ENCODE peak calls at places on chromosomes 16 and 17, in ten cellular contexts. Z is activated T-helper 1 cell treated with anti-CD3 and anti-CD28 coated beads, Interleukin-2, amount 50 U/mL, for 16 hours; K is activated CD4-positive, alpha-beta T cell treated with anti-CD3 and anti-CD28 coated beads, Interleukin-2, amount 50 U/mL, for 1 hour; R is aorta; I is astrocyte of the spinal cord; J is AG09309; P is NCI-H1417; C is Calu3; E is neural progenitor cell; V is lung. G is an unnamed sample.
A peak's percentile ranks its signal among the peaks of the same experiment; 100 is the strongest.

GRCh38 chr16:28937222-28937876 is 5.6 kb downstream of the CD19 start:
- DNase-seq in Z (no peak), K (no peak), R (no peak), I (no peak), J (no peak), P (no peak), C (no peak), E (no peak), V (no peak), G (no peak)

GRCh38 chr17:62832405-62832804 is 24.3 kb upstream of the MARCHF10 start:
- DNase-seq in Z (no peak), K (no peak), R (no peak), I (no peak), J (no peak), P (no peak), C (no peak), E (no peak), V (no peak), G (no peak)

GRCh38 chr17:72529386-72529785 is 408.6 kb downstream of the SOX9 start:
- DNase-seq in Z (no peak), K (no peak), R (no peak), I (peak; percentile 35), J (no peak), P (peak; percentile 97), C (no peak), E (peak; percentile 45), V (no peak), G (no peak)

GRCh38 chr17:75769536-75769935 is 4.5 kb upstream of the GALK1 start:
- DNase-seq in Z (no peak), K (no peak), R (no peak), I (no peak), J (no peak), P (peak; percentile 36), C (no peak), E (no peak), V (no peak), G (no peak)

GRCh38 chr16:3129137-3130131 is 5.4 kb upstream of the ZNF213 start:
- DNase-seq in Z (peak; percentile 43), K (peak; percentile 69), R (peak; percentile 84), I (peak; percentile 83), J (peak; percentile 43), P (peak; percentile 89), C (peak; percentile 89), E (peak; percentile 89), V (peak; percentile 84), G (peak; percentile 79)

GRCh38 chr17:81081217-81081616 is 46.3 kb downstream of the BAIAP2 start:
- DNase-seq in Z (no peak), K (no peak), R (no peak), I (no peak), J (no peak), P (no peak), C (no peak), E (no peak), V (no peak), G (no peak)

GRCh38 chr16:17647879-17648649 is 177.3 kb upstream of the XYLT1 start:
- DNase-seq in Z (no peak), K (no peak), R (no peak), I (no peak), J (no peak), P (no peak), C (no peak), E (no peak), V (no peak), G (no peak)

GRCh38 chr16:69443809-69444611 is 19.6 kb downstream of the CYB5B start:
- DNase-seq in Z (no peak), K (peak; percentile 23), R (no peak), I (peak; percentile 66), J (no peak), P (no peak), C (no peak), E (no peak), V (no peak), G (peak; percentile 61)

GRCh38 chr17:28951991-28952975 is 965 bp upstream of the PHF12 start:
- DNase-seq in Z (peak; percentile 89), K (peak; percentile 93), R (peak; percentile 98), I (peak; percentile 99), J (peak; percentile 99), P (peak; percentile 98), C (peak; percentile 93), E (peak; percentile 99), V (peak; percentile 97), G (peak; percentile 100)

GRCh38 chr17:37671813-37672544 is 28.7 kb upstream of the DDX52 start:
- DNase-seq in Z (no peak), K (no peak), R (no peak), I (peak; percentile 80), J (peak; percentile 81), P (peak; percentile 85), C (no peak), E (no peak), V (no peak), G (peak; percentile 95)

GRCh38 chr16:17204248-17205043 is 266.3 kb downstream of the XYLT1 start:
- DNase-seq in Z (no peak), K (no peak), R (no peak), I (no peak), J (no peak), P (no peak), C (no peak), E (no peak), V (no peak), G (no peak)

GRCh38 chr16:27374794-27375499 is 27.0 kb upstream of the IL21R start:
- DNase-seq in Z (no peak), K (peak; percentile 48), R (peak; percentile 88), I (peak; percentile 83), J (no peak), P (no peak), C (peak; percentile 76), E (peak; percentile 85), V (peak; percentile 59), G (peak; percentile 90)

GRCh38 chr17:78357177-78357586 is 2.7 kb downstream of the SOCS3 start:
- DNase-seq in Z (no peak), K (no peak), R (peak; percentile 84), I (peak; percentile 83), J (no peak), P (no peak), C (peak; percentile 56), E (no peak), V (no peak), G (peak; percentile 62)

GRCh38 chr16:67979955-67980678 is at the start of gene DPEP3:
- DNase-seq in Z (no peak), K (no peak), R (no peak), I (no peak), J (no peak), P (no peak), C (no peak), E (no peak), V (no peak), G (no peak)

GRCh38 chr17:2685696-2686095 is 25.9 kb downstream of the CLUH start:
- DNase-seq in Z (no peak), K (no peak), R (no peak), I (no peak), J (no peak), P (no peak), C (no peak), E (no peak), V (no peak), G (no peak)

GRCh38 chr17:8555062-8555461 is 75.5 kb downstream of the MYH10 start:
- DNase-seq in Z (no peak), K (no peak), R (no peak), I (no peak), J (no peak), P (no peak), C (no peak), E (no peak), V (no peak), G (peak; percentile 27)

GRCh38 chr16:3454093-3454492 is 10.6 kb downstream of the NAA60 start:
- DNase-seq in Z (no peak), K (no peak), R (no peak), I (no peak), J (no peak), P (no peak), C (no peak), E (no peak), V (no peak), G (no peak)

GRCh38 chr17:74545456-74546230 is at the start of gene CD300C:
- DNase-seq in Z (no peak), K (no peak), R (no peak), I (no peak), J (no peak), P (no peak), C (no peak), E (no peak), V (peak; percentile 41), G (no peak)

GRCh38 chr16:6573577-6573976 is 759.1 kb upstream of the RBFOX1 start:
- DNase-seq in Z (no peak), K (no peak), R (no peak), I (no peak), J (no peak), P (peak; percentile 71), C (no peak), E (peak; percentile 79), V (no peak), G (no peak)

GRCh38 chr17:32903774-32904673 is 23.9 kb upstream of the TMEM98 start:
- DNase-seq in Z (no peak), K (no peak), R (no peak), I (no peak), J (no peak), P (no peak), C (no peak), E (no peak), V (no peak), G (no peak)

GRCh38 chr17:58344047-58344790 is 7.8 kb downstream of the SUPT4H1 start:
- DNase-seq in Z (no peak), K (peak; percentile 80), R (peak; percentile 65), I (no peak), J (no peak), P (no peak), C (no peak), E (no peak), V (no peak), G (no peak)

GRCh38 chr17:3911271-3912053 is 4.8 kb downstream of the P2RX1 start:
- DNase-seq in Z (no peak), K (peak; percentile 65), R (no peak), I (no peak), J (no peak), P (no peak), C (no peak), E (no peak), V (no peak), G (no peak)

GRCh38 chr16:87206646-87207451 is 110.3 kb downstream of the C16orf95 start:
- DNase-seq in Z (no peak), K (no peak), R (no peak), I (peak; percentile 53), J (peak; percentile 21), P (no peak), C (no peak), E (no peak), V (no peak), G (peak; percentile 56)

G was measured in amniotic epithelial cell.